ENCODE peak calls at places on chromosomes 13 and 19, in eight cellular contexts. B, N, A, G, L, W, O and V are unnamed samples.

GRCh38 chr19:38263696-38264485 is 482 bp upstream of the SPINT2 start:
- DNase-seq in L (peak), N (no peak), W (no peak), A (no peak), O (peak), G (no peak), B (no peak), V (peak)

GRCh38 chr13:57408312-57408711 is 223.2 kb upstream of the PCDH17 start:
- DNase-seq in N (no peak), G (no peak), W (no peak), O (no peak), A (no peak), B (no peak), L (no peak), V (no peak)

GRCh38 chr19:8109890-8110662 is 39.3 kb downstream of the FBN3 start:
- DNase-seq in B (no peak), G (no peak), O (no peak), L (no peak), N (no peak), A (no peak), W (no peak), V (no peak)

GRCh38 chr19:40273469-40274360 is 11.4 kb downstream of the AKT2 start:
- DNase-seq in B (no peak), N (no peak), O (no peak), G (no peak), W (no peak), A (no peak), L (no peak), V (peak)

GRCh38 chr13:112254061-112254818 is 121.9 kb upstream of the SPACA7 start:
- DNase-seq in W (no peak), O (no peak), G (no peak), B (no peak), L (no peak), A (no peak), N (no peak), V (no peak)

GRCh38 chr19:1315470-1316166 is 29.9 kb downstream of the EFNA2 start:
- DNase-seq in O (no peak), G (peak), L (peak), N (no peak), B (no peak), A (peak), W (peak), V (peak)

GRCh38 chr13:25111557-25111956 is 15.6 kb downstream of the PABPC3 start:
- DNase-seq in G (no peak), B (no peak), O (no peak), A (no peak), N (no peak), W (no peak), L (no peak), V (no peak)

GRCh38 chr13:46631184-46631542 is 78.2 kb downstream of the LRCH1 start:
- DNase-seq in W (no peak), L (no peak), A (no peak), B (no peak), N (no peak), O (no peak), G (no peak), V (no peak)

GRCh38 chr13:53010374-53011105 is 18.1 kb upstream of the OLFM4 start:
- DNase-seq in L (no peak), A (no peak), G (no peak), N (no peak), B (no peak), O (no peak), W (no peak), V (no peak)

GRCh38 chr13:68023838-68024581 is 793.9 kb upstream of the PCDH9 start:
- DNase-seq in B (no peak), O (no peak), N (no peak), G (no peak), A (no peak), W (no peak), L (no peak), V (no peak)

GRCh38 chr13:59458908-59459579 is 704.7 kb downstream of the DIAPH3 start:
- DNase-seq in N (peak), W (no peak), O (no peak), L (no peak), B (no peak), A (no peak), G (no peak), V (no peak)

GRCh38 chr13:98997738-98998641 is 20.1 kb upstream of the DOCK9 start:
- DNase-seq in W (no peak), A (no peak), B (no peak), N (peak), O (no peak), L (peak), G (no peak), V (no peak)

GRCh38 chr19:51015691-51016267 is 3.7 kb downstream of the KLK10 start:
- DNase-seq in L (no peak), G (no peak), W (no peak), A (no peak), O (no peak), B (no peak), N (no peak), V (no peak)

GRCh38 chr13:109786457-109787134 is at the start of gene IRS2:
- DNase-seq in N (peak), B (peak), A (peak), W (peak), O (peak), G (peak), L (peak), V (peak)

GRCh38 chr13:95197548-95197947 is 103.7 kb downstream of the ABCC4 start:
- DNase-seq in O (no peak), W (no peak), B (no peak), N (no peak), L (no peak), A (no peak), G (no peak), V (no peak)